ENCODE peak calls at places on chromosomes 16 and 17, in four cellular contexts. A is mucosa of descending colon; Y is heart left ventricle; X is CD8-positive, alpha-beta T cell. S is an unnamed sample.

GRCh38 chr17:42407289-42407836 is 15.7 kb downstream of the CAVIN1 start:
- DNase-seq in Y (peak; percentile 87), X (peak; percentile 63), A (peak; percentile 89), S (peak; percentile 53)

GRCh38 chr16:53041196-53041977 is 11.3 kb downstream of the CHD9NB start:
- DNase-seq in X (no peak), Y (peak; percentile 90), A (no peak), S (peak; percentile 44)

GRCh38 chr16:87648236-87648635 is 45.9 kb downstream of the JPH3 start:
- DNase-seq in X (no peak), A (no peak), Y (no peak), S (no peak)

GRCh38 chr17:4327638-4328037 is 38.8 kb downstream of the UBE2G1 start:
- DNase-seq in X (no peak), Y (no peak), A (no peak), S (peak; percentile 70)

GRCh38 chr16:69105501-69106361 is at the start of gene HAS3:
- DNase-seq in Y (no peak), X (peak; percentile 20), A (peak; percentile 77), S (peak; percentile 63)

GRCh38 chr17:55533611-55534010 is 22.4 kb upstream of the SMIM36 start:
- DNase-seq in X (no peak), Y (no peak), A (no peak), S (no peak)

GRCh38 chr17:66476014-66476413 is 173.6 kb downstream of the PRKCA start:
- DNase-seq in Y (no peak), A (no peak), X (no peak), S (no peak)

GRCh38 chr17:68061512-68062313 is 26.2 kb downstream of the KPNA2 start:
- DNase-seq in A (no peak), Y (no peak), X (no peak), S (no peak)

GRCh38 chr17:2137342-2138098 is 82.6 kb downstream of the HIC1 start:
- DNase-seq in Y (no peak), X (no peak), A (peak; percentile 29), S (peak; percentile 79)

GRCh38 chr17:74736423-74737298 is at the start of gene RAB37:
- DNase-seq in Y (no peak), X (peak; percentile 66), A (no peak), S (no peak)

GRCh38 chr17:31582151-31582907 is 190.9 kb downstream of the RAB11FIP4 start:
- DNase-seq in A (peak; percentile 37), X (no peak), Y (peak; percentile 85), S (peak; percentile 68)

GRCh38 chr17:76076765-76077581 is 2.0 kb upstream of the ZACN start:
- DNase-seq in Y (no peak), X (peak; percentile 50), A (peak; percentile 25), S (no peak)

GRCh38 chr16:50909831-50910697 is 168.2 kb downstream of the CYLD start:
- DNase-seq in A (no peak), X (no peak), Y (no peak), S (no peak)

GRCh38 chr16:50683689-50684374 is 2.7 kb upstream of the SNX20 start:
- DNase-seq in X (peak; percentile 34), Y (no peak), A (peak; percentile 60), S (no peak)

GRCh38 chr17:15377200-15377599 is 35.8 kb upstream of the TEKT3 start:
- DNase-seq in X (no peak), Y (no peak), A (no peak), S (peak; percentile 65)

GRCh38 chr16:27843800-27844199 is 219.7 kb downstream of the GSG1L start:
- DNase-seq in X (no peak), Y (no peak), A (no peak), S (no peak)

GRCh38 chr16:11916524-11917285 is 949 bp upstream of the GSPT1 start:
- DNase-seq in Y (no peak), X (no peak), A (peak; percentile 66), S (peak; percentile 30)

GRCh38 chr16:19898924-19899604 is 14.4 kb upstream of the GPRC5B start:
- DNase-seq in X (peak; percentile 22), A (peak; percentile 74), Y (no peak), S (peak; percentile 47)

GRCh38 chr16:62661435-62661834 is 625.2 kb upstream of the CDH8 start:
- DNase-seq in Y (no peak), X (no peak), A (no peak), S (no peak)

GRCh38 chr16:82033006-82033405 is 2.0 kb upstream of the HSD17B2 start:
- DNase-seq in A (peak; percentile 54), Y (no peak), X (no peak), S (no peak)

GRCh38 chr16:86740817-86741799 is 162.8 kb downstream of the FOXL1 start:
- DNase-seq in A (peak; percentile 9), Y (no peak), X (no peak), S (peak; percentile 83)

GRCh38 chr16:89422905-89423630 is 67.3 kb downstream of the ANKRD11 start:
- DNase-seq in X (peak; percentile 68), A (no peak), Y (peak; percentile 44), S (peak; percentile 80)

GRCh38 chr16:82672676-82673075 is 45.9 kb downstream of the CDH13 start:
- DNase-seq in X (no peak), Y (no peak), A (no peak), S (no peak)

GRCh38 chr16:35685085-35685484 is 2225.7 kb downstream of the TP53TG3F start:
- DNase-seq in X (no peak), A (no peak), Y (no peak), S (no peak)

GRCh38 chr16:35686595-35686994 is 2227.2 kb downstream of the TP53TG3F start:
- DNase-seq in Y (no peak), A (no peak), X (no peak), S (no peak)

GRCh38 chr16:35689764-35690163 is 2230.4 kb downstream of the TP53TG3F start:
- DNase-seq in X (no peak), Y (no peak), A (no peak), S (no peak)

GRCh38 chr16:35687781-35688180 is 2228.4 kb downstream of the TP53TG3F start:
- DNase-seq in A (no peak), Y (no peak), X (no peak), S (no peak)

DNA sequence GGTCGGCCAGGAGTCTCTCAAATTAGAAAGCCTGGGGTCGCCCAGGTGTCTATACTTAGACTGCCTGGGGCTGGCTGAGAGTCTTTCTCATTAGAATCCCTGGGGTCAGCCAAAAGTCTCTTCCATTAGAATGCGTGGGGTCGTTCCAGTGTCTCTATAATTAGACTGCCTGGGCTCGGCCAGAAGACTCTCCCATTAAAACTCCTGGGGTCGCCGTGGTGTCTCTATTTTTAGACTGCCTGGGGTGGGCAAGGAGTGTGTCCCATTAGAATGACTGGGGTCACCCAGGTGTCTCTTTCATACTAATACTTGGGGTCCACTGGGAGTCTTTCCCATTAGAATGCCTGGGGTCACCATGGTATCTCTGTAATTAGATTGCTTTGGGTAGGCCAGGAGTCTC is 2227.7 kb downstream of the TP53TG3F start:
- DNase-seq in X (no peak), A (no peak), Y (no peak), S (no peak)
- TF ChIP-seq CTCF in X (no peak), A (no peak), Y (no peak), S (no peak)

GRCh38 chr16:1992475-1993292 is 2.9 kb downstream of the SYNGR3 start:
- DNase-seq in Y (peak; percentile 62), A (no peak), X (no peak), S (no peak)
- H3K4me3 ChIP-seq in Y (no peak overlapping the region), A (no peak overlapping the region), X (no peak overlapping the region), S (no peak overlapping the region)

GRCh38 chr17:77891602-77892001 is 66.9 kb upstream of the TNRC6C start:
- DNase-seq in X (no peak), Y (no peak), A (no peak), S (no peak)

GRCh38 chr17:77894126-77894956 is 64.2 kb upstream of the TNRC6C start:
- DNase-seq in Y (peak; percentile 31), A (no peak), X (no peak), S (no peak)

GRCh38 chr17:77892031-77892430 is 66.5 kb upstream of the TNRC6C start:
- DNase-seq in X (no peak), A (no peak), Y (no peak), S (no peak)

GRCh38 chr17:77893144-77894044 is 65.1 kb upstream of the TNRC6C start:
- DNase-seq in X (peak; percentile 41), Y (peak; percentile 40), A (no peak), S (no peak)

DNA sequence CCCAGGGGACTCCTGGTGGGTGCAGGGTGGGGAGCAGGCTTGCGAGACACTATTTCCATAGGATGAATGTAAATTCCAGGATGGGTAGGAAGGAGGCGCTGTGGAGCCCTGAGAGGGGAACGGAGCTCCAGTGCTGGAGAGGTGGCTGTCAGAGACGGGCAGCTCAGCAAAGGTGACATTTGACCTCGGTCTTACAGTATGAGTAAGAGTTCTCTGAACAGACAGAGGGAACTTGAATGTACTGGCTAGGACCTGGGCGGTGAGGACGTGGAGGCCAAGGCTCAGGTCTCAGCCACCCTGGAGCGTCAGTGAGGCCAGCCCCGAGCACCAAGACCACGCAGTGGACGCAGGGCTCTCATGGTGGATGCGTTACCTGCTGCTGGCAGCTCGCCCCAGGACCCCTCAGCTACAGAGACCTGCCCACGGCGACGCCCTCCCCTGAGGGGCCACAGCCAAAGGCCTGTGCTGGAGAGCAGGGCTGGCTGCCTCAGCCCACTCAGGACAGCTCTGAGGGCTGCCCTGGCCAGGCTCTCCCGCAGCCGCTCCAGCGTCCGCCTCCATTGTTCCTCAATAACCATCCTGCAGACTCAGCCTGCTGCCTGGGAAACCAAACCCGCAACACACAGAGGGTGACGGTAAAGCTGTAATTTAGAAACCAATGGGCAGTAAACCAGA is 65.9 kb upstream of the TNRC6C start:
- DNase-seq in Y (peak; percentile 40), A (no peak), X (no peak), S (no peak)
- TF ChIP-seq CTCF in Y (no peak), A (no peak), X (no peak), S (peak; percentile 38)

DNA sequence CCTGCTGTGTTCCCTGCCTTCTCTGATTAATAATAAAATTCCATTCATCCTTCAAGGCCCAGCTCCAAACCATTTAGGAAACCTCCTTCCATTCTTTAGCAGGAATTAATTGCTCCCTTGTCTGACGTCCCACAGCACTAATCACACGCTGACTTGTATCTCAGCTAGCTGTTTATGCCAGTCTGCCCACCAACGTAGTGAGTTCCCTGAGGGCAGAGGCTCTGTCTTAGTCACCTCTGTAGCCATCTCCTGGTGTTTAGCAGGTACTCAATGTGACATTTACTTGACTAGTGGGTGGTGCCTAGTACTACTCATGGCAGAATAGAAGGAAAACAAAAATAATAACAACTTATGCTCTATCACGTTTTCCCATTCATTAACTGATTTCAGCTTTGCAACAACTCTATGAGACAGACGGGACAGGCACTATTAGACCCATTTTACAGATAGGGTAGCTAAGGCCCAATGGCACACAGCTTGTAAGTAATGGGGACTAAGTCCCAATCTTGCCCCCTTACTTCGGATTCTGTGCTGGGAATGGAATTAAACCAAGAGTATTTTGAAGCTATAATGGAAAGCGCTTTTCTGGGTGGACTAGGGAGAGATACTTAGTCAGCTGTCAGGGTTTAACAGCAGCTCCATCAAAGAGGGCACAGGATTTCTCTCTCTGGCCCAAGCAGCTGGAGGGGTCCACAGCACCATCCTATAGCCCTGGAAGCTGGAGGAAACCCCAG is 931 bp upstream of the WIPF2 start:
- DNase-seq in A (no peak), X (no peak), Y (no peak), S (no peak)
- H3K4me3 ChIP-seq in A (no peak overlapping the region), X (peak overlapping the region; percentile 83), Y (no peak overlapping the region), S (peak overlapping the region; percentile 45)

GRCh38 chr16:2785101-2785991 is 2.0 kb downstream of the PRSS33 start:
- DNase-seq in A (no peak), Y (no peak), X (peak; percentile 42), S (no peak)
- TF ChIP-seq CTCF in A (no peak), Y (no peak), X (peak; percentile 28), S (no peak)

GRCh38 chr17:69501591-69502468 is 87.3 kb downstream of the MAP2K6 start:
- DNase-seq in Y (no peak), A (peak; percentile 67), X (no peak), S (peak; percentile 95)
- H3K4me3 ChIP-seq in Y (peak overlapping the region; percentile 8), A (no peak overlapping the region), X (no peak overlapping the region), S (peak overlapping the region; percentile 30)

GRCh38 chr16:67736858-67737257 is 17.7 kb upstream of the GFOD2 start:
- DNase-seq in A (no peak), Y (no peak), X (no peak), S (no peak)
- TF ChIP-seq CTCF in A (no peak), Y (no peak), X (no peak), S (no peak)